ENCODE peak calls at places on chromosomes 5 and 9, in seven cellular contexts. N, A, W, P, K, D and E are unnamed samples.

GRCh38 chr5:138212828-138213160 is 329 bp downstream of the CDC23 start:
- DNase-seq in N (no peak), A (no peak), W (no peak), P (peak), K (no peak), D (no peak), E (peak)

GRCh38 chr5:78237911-78238310 is 56.6 kb downstream of the AP3B1 start:
- DNase-seq in N (no peak), A (no peak), W (no peak), P (no peak), K (no peak), D (no peak), E (no peak)

GRCh38 chr9:81103597-81104471 is 585.5 kb downstream of the TLE1 start:
- DNase-seq in N (peak), A (no peak), W (no peak), P (no peak), K (no peak), D (no peak), E (no peak)

GRCh38 chr5:137616046-137616445 is 116.9 kb upstream of the SPOCK1 start:
- DNase-seq in N (no peak), A (no peak), W (no peak), P (no peak), K (no peak), D (no peak), E (no peak)

GRCh38 chr5:87770601-87771121 is 357.9 kb upstream of the CCNH start:
- DNase-seq in N (peak), A (no peak), W (no peak), P (no peak), K (no peak), D (no peak), E (no peak)

GRCh38 chr5:142930395-142930794 is 160.2 kb downstream of the ARHGAP26 start:
- DNase-seq in N (no peak), A (no peak), W (no peak), P (no peak), K (no peak), D (no peak), E (no peak)

GRCh38 chr9:76322810-76323209 is 71.4 kb downstream of the RFK start:
- DNase-seq in N (no peak), A (no peak), W (no peak), P (no peak), K (no peak), D (no peak), E (no peak)

GRCh38 chr5:172110921-172111873 is 76.8 kb downstream of the STK10 start:
- DNase-seq in N (peak), A (peak), W (no peak), P (peak), K (no peak), D (peak), E (peak)

GRCh38 chr5:43336159-43336558 is 22.9 kb upstream of the HMGCS1 start:
- DNase-seq in N (no peak), A (no peak), W (no peak), P (no peak), K (no peak), D (no peak), E (no peak)

GRCh38 chr5:149288437-149288836 is 16.8 kb downstream of the AFAP1L1 start:
- DNase-seq in N (no peak), A (no peak), W (no peak), P (no peak), K (no peak), D (no peak), E (no peak)

GRCh38 chr5:142128675-142129208 is 20.2 kb downstream of the NDFIP1 start:
- DNase-seq in N (no peak), A (no peak), W (no peak), P (no peak), K (no peak), D (no peak), E (no peak)

GRCh38 chr5:169495252-169495548 is 88.4 kb upstream of the SPDL1 start:
- DNase-seq in N (no peak), A (no peak), W (no peak), P (no peak), K (no peak), D (no peak), E (no peak)

GRCh38 chr9:91223000-91223399 is 138.7 kb downstream of the AUH start:
- DNase-seq in N (no peak), A (no peak), W (no peak), P (no peak), K (no peak), D (no peak), E (no peak)

GRCh38 chr9:36328798-36329411 is 70.7 kb upstream of the GNE start:
- DNase-seq in N (peak), A (no peak), W (peak), P (peak), K (no peak), D (no peak), E (peak)

GRCh38 chr5:59873113-59873512 is 20.4 kb downstream of the PDE4D start:
- DNase-seq in N (no peak), A (no peak), W (no peak), P (no peak), K (no peak), D (no peak), E (no peak)

GRCh38 chr5:178208540-178209227 is 4.4 kb downstream of the HNRNPAB start:
- DNase-seq in N (peak), A (no peak), W (no peak), P (no peak), K (no peak), D (no peak), E (no peak)

GRCh38 chr5:74851684-74852353 is 14.4 kb downstream of the FAM169A start:
- DNase-seq in N (no peak), A (no peak), W (no peak), P (no peak), K (no peak), D (peak), E (no peak)

GRCh38 chr5:174326372-174326771 is 280.9 kb downstream of the NSG2 start:
- DNase-seq in N (peak), A (no peak), W (no peak), P (no peak), K (no peak), D (no peak), E (no peak)

GRCh38 chr5:174327896-174328295 is 282.4 kb downstream of the NSG2 start:
- DNase-seq in N (no peak), A (no peak), W (no peak), P (no peak), K (no peak), D (no peak), E (no peak)

GRCh38 chr5:174325961-174326360 is 280.5 kb downstream of the NSG2 start:
- DNase-seq in N (no peak), A (no peak), W (no peak), P (no peak), K (no peak), D (no peak), E (no peak)

GRCh38 chr5:174328626-174329299 is 283.3 kb downstream of the NSG2 start:
- DNase-seq in N (no peak), A (no peak), W (no peak), P (no peak), K (no peak), D (no peak), E (no peak)

DNA sequence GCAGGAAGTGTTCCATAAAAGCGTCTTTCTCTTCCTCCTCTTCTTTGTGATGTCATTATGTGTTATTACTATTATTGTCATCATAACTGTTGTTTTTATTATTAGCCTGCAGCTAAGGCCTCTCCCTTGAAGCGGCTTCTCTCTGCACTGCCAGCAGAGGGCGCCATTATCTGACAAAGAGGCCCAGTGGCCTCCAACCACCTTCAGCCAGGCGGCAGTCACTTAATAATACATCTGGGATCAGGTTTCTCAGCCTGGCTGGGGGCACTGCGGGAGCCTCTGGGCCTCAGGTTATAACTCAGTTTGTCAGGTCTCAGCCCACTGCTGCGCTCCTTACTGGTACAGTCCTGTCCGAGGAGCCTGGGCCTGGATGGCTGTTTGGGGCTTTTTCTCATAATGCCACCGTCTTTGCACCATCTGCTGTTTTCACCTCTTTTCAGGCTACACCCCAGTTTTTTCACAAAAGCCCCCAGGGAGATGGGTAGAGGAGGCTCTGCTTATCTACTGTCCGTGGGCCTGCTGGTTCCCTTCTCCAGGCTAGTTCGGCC is 281.9 kb downstream of the NSG2 start:
- DNase-seq in N (peak), A (peak), W (peak), P (peak), K (peak), D (no peak), E (peak)
- TF ChIP-seq TAF1 in N (no peak), A (no peak), W (no peak), P (no peak), K (no peak), D (no peak), E (no peak)

DNA sequence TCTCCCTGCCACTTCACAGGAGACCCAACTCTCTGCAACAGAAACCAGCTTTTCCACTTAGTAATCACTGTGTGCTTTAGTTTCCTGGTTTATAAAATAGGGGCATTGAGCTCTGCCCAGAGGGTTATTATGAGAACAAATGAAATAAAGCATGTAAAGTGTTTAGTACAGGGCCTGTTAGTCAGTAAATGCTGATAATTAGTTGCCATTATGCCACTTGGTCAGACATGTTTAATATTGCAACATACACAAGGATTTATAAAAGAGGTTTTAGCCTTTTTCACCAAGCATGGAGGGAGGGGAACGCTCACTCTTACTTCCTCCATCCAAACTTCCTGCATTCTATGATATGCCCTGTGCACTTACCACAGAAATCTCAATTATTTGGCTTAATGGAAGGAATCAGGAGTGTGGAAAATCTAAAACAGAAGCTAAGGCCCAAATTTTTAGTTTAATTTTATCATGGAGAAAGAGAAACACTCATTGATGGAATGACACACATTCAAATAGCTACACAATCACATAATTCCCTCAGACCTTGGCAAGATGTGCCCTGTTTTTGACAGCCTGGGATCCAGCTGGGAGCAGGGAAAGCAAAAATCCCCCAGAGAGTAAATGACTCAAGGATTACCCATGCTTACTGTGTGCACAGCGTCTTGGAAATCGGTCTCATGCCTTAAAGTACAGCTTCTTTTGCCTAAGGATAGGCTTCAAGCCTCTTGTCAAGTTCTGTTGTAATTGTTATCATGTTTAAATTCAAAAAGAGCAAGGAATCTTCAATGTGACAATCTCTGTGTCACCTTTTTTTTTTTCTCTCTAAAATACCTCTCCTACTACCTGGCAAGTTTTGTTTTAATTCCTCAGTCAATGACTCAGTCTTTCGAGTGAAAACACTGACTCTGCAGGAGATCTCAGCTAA is 34.1 kb downstream of the ZNF474 start:
- DNase-seq in N (no peak), A (no peak), W (no peak), P (no peak), K (no peak), D (no peak), E (no peak)
- TF ChIP-seq TAF1 in N (no peak), A (no peak), W (no peak), P (no peak), K (no peak), D (no peak), E (no peak)

DNA sequence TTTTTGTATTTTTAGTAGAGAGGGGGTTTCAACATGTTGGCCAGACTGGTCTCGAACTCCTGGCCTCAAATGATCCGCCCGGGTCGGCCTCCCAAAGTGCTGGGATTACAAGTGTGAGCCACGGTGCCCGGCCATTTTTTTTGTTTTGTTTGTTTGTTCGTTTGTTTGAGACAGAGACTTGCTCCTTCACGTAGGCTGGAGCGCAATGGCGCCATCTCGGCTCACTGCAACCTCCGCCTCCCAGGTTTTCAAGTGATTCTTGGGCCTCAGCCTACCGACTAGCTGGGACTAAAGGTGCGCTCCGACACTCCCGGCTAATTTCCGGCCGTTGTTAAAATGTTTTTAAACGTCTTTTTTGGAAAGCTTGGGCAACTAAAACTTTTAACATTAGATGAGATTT is 54.0 kb downstream of the SHOC1 start:
- DNase-seq in N (no peak), A (no peak), W (no peak), P (no peak), K (peak), D (no peak), E (peak)
- TF ChIP-seq TAF1 in N (no peak), A (no peak), W (no peak), P (no peak), K (no peak), D (no peak), E (no peak)

GRCh38 chr9:5568868-5569267 is 58.5 kb downstream of the PDCD1LG2 start:
- DNase-seq in N (no peak), A (no peak), W (no peak), P (no peak), K (no peak), D (no peak), E (no peak)

GRCh38 chr9:5566054-5566618 is 55.8 kb downstream of the PDCD1LG2 start:
- DNase-seq in N (no peak), A (no peak), W (no peak), P (no peak), K (no peak), D (peak), E (no peak)

GRCh38 chr9:5569891-5570290 is 59.0 kb upstream of the RIC1 start:
- DNase-seq in N (no peak), A (no peak), W (no peak), P (no peak), K (no peak), D (no peak), E (no peak)

GRCh38 chr9:5571629-5572232 is 57.2 kb upstream of the RIC1 start:
- DNase-seq in N (no peak), A (no peak), W (no peak), P (no peak), K (no peak), D (no peak), E (no peak)

GRCh38 chr9:5569357-5569756 is 59.0 kb downstream of the PDCD1LG2 start:
- DNase-seq in N (no peak), A (no peak), W (no peak), P (no peak), K (no peak), D (no peak), E (no peak)
- TF ChIP-seq TAF1 in N (no peak), A (no peak), W (no peak), P (no peak), K (no peak), D (no peak), E (no peak)

DNA sequence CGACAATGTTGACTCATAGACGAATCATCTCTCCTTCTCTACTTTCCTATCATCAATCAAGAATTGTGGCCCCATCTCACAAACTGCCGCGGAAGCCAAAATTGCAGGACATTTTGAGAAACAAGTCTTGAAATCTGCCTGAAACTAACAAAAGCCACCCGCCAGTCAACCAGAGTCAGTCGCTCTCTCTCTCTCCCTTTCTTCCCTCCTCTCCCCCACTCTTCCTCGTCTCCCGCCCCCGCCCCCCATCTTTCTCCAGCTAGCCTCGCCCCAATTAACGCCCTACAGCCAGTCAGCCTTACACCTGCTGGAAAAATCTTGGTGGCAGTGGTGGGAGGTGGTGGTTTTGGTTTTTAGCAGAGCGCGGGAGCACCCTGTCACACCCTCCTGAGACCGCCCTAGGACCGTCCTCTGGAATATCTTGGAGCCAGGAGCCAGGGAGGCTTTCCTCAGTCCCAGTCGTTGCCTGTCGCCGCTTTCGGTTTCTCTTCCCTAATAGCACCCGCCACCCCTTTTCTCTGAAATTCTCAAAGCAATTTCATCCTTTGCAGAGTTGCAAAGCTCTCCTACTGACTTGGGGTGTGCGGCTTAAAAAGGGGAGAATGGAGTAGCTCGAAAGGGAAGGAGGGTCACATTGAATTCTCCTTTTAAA is 301.1 kb downstream of the PARP8 start:
- DNase-seq in N (peak), A (no peak), W (no peak), P (no peak), K (no peak), D (no peak), E (no peak)
- TF ChIP-seq TAF1 in N (no peak), A (no peak), W (no peak), P (no peak), K (no peak), D (no peak), E (no peak)

GRCh38 chr9:135110416-135110815 is 22.9 kb downstream of the OLFM1 start:
- DNase-seq in N (no peak), A (no peak), W (no peak), P (no peak), K (no peak), D (no peak), E (no peak)

GRCh38 chr9:135108801-135109500 is 21.5 kb downstream of the OLFM1 start:
- DNase-seq in N (no peak), A (no peak), W (no peak), P (no peak), K (no peak), D (no peak), E (no peak)

GRCh38 chr9:135107592-135108235 is 20.2 kb downstream of the OLFM1 start:
- DNase-seq in N (no peak), A (no peak), W (no peak), P (no peak), K (no peak), D (no peak), E (no peak)

GRCh38 chr9:135106551-135107270 is 19.2 kb downstream of the OLFM1 start:
- DNase-seq in N (no peak), A (no peak), W (no peak), P (no peak), K (no peak), D (no peak), E (no peak)

DNA sequence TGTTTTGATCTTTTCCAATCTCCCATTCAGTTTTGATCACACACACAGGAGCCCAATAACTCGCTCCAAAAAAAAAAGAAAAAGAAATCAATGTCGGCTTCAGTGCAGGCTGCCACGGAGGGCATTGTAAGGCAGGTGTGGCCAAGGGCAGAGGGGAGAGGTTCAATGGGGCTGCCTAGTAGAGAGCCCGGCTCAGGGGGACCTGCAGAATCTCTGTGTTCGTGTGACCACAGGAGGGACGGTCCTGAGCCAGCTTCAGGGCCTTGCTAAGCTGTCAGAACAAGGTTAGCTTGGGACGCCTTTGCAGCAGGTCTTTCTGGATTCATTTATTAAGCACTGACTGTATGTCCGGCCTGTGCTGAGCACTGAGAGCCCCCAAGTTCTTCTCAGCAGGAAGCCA is 22.2 kb downstream of the OLFM1 start:
- DNase-seq in N (no peak), A (no peak), W (no peak), P (no peak), K (no peak), D (no peak), E (no peak)
- TF ChIP-seq TAF1 in N (no peak), A (no peak), W (no peak), P (no peak), K (no peak), D (no peak), E (no peak)

GRCh38 chr5:126948453-126948852 is 81.9 kb downstream of the MARCHF3 start:
- DNase-seq in N (no peak), A (no peak), W (no peak), P (no peak), K (no peak), D (no peak), E (no peak)

GRCh38 chr5:126948011-126948355 is 82.4 kb downstream of the MARCHF3 start:
- DNase-seq in N (no peak), A (no peak), W (no peak), P (no peak), K (no peak), D (no peak), E (no peak)

GRCh38 chr5:126941403-126941802 is 89.0 kb downstream of the MARCHF3 start:
- DNase-seq in N (no peak), A (no peak), W (no peak), P (no peak), K (no peak), D (no peak), E (no peak)

GRCh38 chr5:126949475-126949874 is 80.9 kb downstream of the MARCHF3 start:
- DNase-seq in N (no peak), A (no peak), W (no peak), P (no peak), K (no peak), D (no peak), E (no peak)

GRCh38 chr5:126947146-126948010 is 83.0 kb downstream of the MARCHF3 start:
- DNase-seq in N (no peak), A (no peak), W (no peak), P (no peak), K (no peak), D (no peak), E (no peak)
- TF ChIP-seq TAF1 in N (no peak), A (no peak), W (no peak), P (no peak), K (no peak), D (no peak), E (no peak)

GRCh38 chr5:73129143-73129542 is 8.8 kb downstream of the TMEM171 start:
- DNase-seq in N (no peak), A (no peak), W (no peak), P (no peak), K (no peak), D (no peak), E (no peak)

GRCh38 chr5:73126957-73127356 is 6.6 kb downstream of the TMEM171 start:
- DNase-seq in N (no peak), A (no peak), W (no peak), P (no peak), K (no peak), D (no peak), E (no peak)

GRCh38 chr5:73122875-73123810 is 2.8 kb downstream of the TMEM171 start:
- DNase-seq in N (no peak), A (no peak), W (no peak), P (no peak), K (no peak), D (no peak), E (no peak)

GRCh38 chr5:73125289-73125688 is 4.9 kb downstream of the TMEM171 start:
- DNase-seq in N (no peak), A (no peak), W (no peak), P (no peak), K (no peak), D (no peak), E (no peak)

GRCh38 chr5:73126381-73126780 is 6.0 kb downstream of the TMEM171 start:
- DNase-seq in N (no peak), A (no peak), W (no peak), P (no peak), K (no peak), D (no peak), E (no peak)
- TF ChIP-seq TAF1 in N (no peak), A (no peak), W (no peak), P (no peak), K (no peak), D (no peak), E (no peak)